ENCODE peak calls at places on chromosomes 3 and 15, in seven cellular contexts. B is AG04449, G is HT1080, Y is psoas muscle, R is tibial nerve, L is mucosa of gallbladder, J is transverse colon. K is an unnamed sample.

GRCh38 chr3:133152056-133152455 is 113.9 kb downstream of the TMEM108 start:
- DNase-seq in J (no peak), R (no peak), G (no peak), L (no peak), Y (no peak), B (no peak), K (no peak)

GRCh38 chr3:70716832-70717231 is 404.4 kb upstream of the MDFIC2 start:
- DNase-seq in J (no peak), G (peak), R (peak), L (peak), B (no peak), Y (no peak), K (no peak)

GRCh38 chr15:72685301-72685924 is 569 bp downstream of the HIGD2B start:
- DNase-seq in J (no peak), B (no peak), R (peak), L (no peak), G (no peak), Y (no peak), K (peak)

GRCh38 chr15:91694829-91695205 is 158.7 kb upstream of the SLCO3A1 start:
- DNase-seq in B (no peak), J (peak), L (peak), R (peak), G (peak), Y (peak), K (peak)

GRCh38 chr3:133016838-133017309 is 21.3 kb upstream of the TMEM108 start:
- DNase-seq in J (no peak), R (no peak), B (no peak), Y (no peak), L (no peak), G (no peak), K (no peak)

GRCh38 chr15:41870689-41871081 is 23.2 kb downstream of the SPTBN5 start:
- DNase-seq in J (no peak), L (no peak), R (no peak), B (no peak), Y (no peak), G (peak), K (peak)

GRCh38 chr15:48856947-48857346 is 21.0 kb upstream of the EID1 start:
- DNase-seq in B (no peak), J (no peak), R (no peak), G (no peak), Y (no peak), L (no peak), K (no peak)

GRCh38 chr3:89859738-89860137 is 752.3 kb downstream of the EPHA3 start:
- DNase-seq in Y (no peak), J (no peak), R (no peak), G (no peak), B (no peak), L (no peak), K (no peak)

GRCh38 chr15:65451989-65452388 is 29.2 kb upstream of the IGDCC4 start:
- DNase-seq in J (no peak), B (no peak), L (no peak), R (no peak), G (no peak), Y (no peak), K (no peak)

GRCh38 chr15:69289312-69290146 is 9.2 kb upstream of the PAQR5 start:
- DNase-seq in Y (no peak), J (no peak), G (no peak), B (no peak), R (no peak), L (no peak), K (no peak)

GRCh38 chr3:150351398-150351797 is 56.7 kb upstream of the TSC22D2 start:
- DNase-seq in J (no peak), R (no peak), Y (no peak), B (no peak), L (no peak), G (peak), K (no peak)

GRCh38 chr3:129310111-129310601 is 31.5 kb downstream of the HMCES start:
- DNase-seq in J (peak), B (no peak), L (no peak), Y (no peak), G (no peak), R (no peak), K (peak)

GRCh38 chr15:29613951-29614382 is 208.3 kb downstream of the TJP1 start:
- DNase-seq in R (no peak), J (no peak), G (no peak), L (no peak), B (no peak), Y (no peak), K (peak)

GRCh38 chr15:80929225-80929624 is 60.4 kb downstream of the MESD start:
- DNase-seq in R (no peak), L (no peak), G (peak), B (peak), Y (no peak), J (no peak), K (no peak)

GRCh38 chr15:27234593-27234992 is 263.6 kb downstream of the GABRG3 start:
- DNase-seq in L (no peak), B (no peak), J (no peak), Y (no peak), R (no peak), G (no peak), K (no peak)

GRCh38 chr3:102189564-102190339 is 245.1 kb upstream of the ZPLD1 start:
- DNase-seq in R (no peak), L (no peak), J (no peak), B (peak), G (no peak), Y (no peak), K (no peak)

GRCh38 chr3:63655519-63655918 is 3.0 kb downstream of the SNTN start:
- DNase-seq in G (peak), B (peak), R (no peak), Y (no peak), L (no peak), J (no peak), K (no peak)

GRCh38 chr3:140834266-140835037 is 107.2 kb upstream of the SLC25A36 start:
- DNase-seq in Y (no peak), L (no peak), B (no peak), R (no peak), J (no peak), G (peak), K (no peak)

GRCh38 chr15:91268510-91268909 is 168.5 kb downstream of the SV2B start:
- DNase-seq in Y (no peak), L (no peak), R (no peak), B (no peak), J (no peak), G (peak), K (no peak)

GRCh38 chr3:54814224-54814623 is 113.6 kb downstream of the LRTM1 start:
- DNase-seq in G (no peak), J (no peak), L (no peak), R (no peak), B (no peak), Y (no peak), K (no peak)

GRCh38 chr3:111521881-111522280 is 20.1 kb upstream of the CD96 start:
- DNase-seq in J (no peak), L (no peak), R (no peak), B (no peak), G (peak), Y (no peak), K (no peak)

GRCh38 chr15:42826251-42826890 is 89.4 kb upstream of the CDAN1 start:
- DNase-seq in B (no peak), G (no peak), J (no peak), Y (no peak), R (no peak), L (no peak), K (peak)

GRCh38 chr3:99892332-99892731 is 74.7 kb downstream of the CMSS1 start:
- DNase-seq in L (no peak), B (no peak), J (no peak), R (no peak), Y (no peak), G (no peak), K (no peak)

K was measured in small intestine.